ENCODE peak calls at places on chromosome 18, in ten cellular contexts. R is upper lobe of right lung, N is thoracic aorta, J is pancreas, Z is PC-3, M is HCT116, B is tibial artery, C is IMR-90, S is left lung, V is prostate gland. U is an unnamed sample. For H3K36me3 and H3K4me1, the result is how much of the 10 kb centered on the place peaks cover.

GRCh38 chr18:79524181-79525078 is 128.7 kb downstream of the NFATC1 start:
- DNase-seq in S (peak), C (no peak), B (peak), J (peak), Z (no peak), V (no peak), R (peak), M (no peak), N (no peak), U (peak)

GRCh38 chr18:48929951-48930713 is 20.6 kb downstream of the SMAD7 start:
- DNase-seq in V (no peak), M (no peak), B (no peak), S (no peak), R (peak), C (peak), Z (no peak), J (no peak), N (no peak), U (peak)

GRCh38 chr18:48893559-48894265 is 57.1 kb downstream of the SMAD7 start:
- DNase-seq in B (peak), J (no peak), M (no peak), S (no peak), C (no peak), R (peak), N (no peak), V (peak), Z (no peak), U (no peak)

GRCh38 chr18:28175930-28176673 is 828 bp downstream of the CDH2 start:
- DNase-seq in M (no peak), Z (peak), B (no peak), V (no peak), R (no peak), C (peak), J (no peak), S (no peak), N (no peak), U (peak)

GRCh38 chr18:36323421-36323820 is 25.9 kb downstream of the FHOD3 start:
- DNase-seq in R (no peak), C (no peak), B (no peak), M (no peak), J (no peak), N (no peak), Z (no peak), V (no peak), S (no peak), U (no peak)

GRCh38 chr18:58158008-58158407 is 114.0 kb downstream of the NEDD4L start:
- DNase-seq in C (peak), M (no peak), B (no peak), Z (no peak), S (no peak), R (no peak), J (no peak), V (no peak), N (no peak), U (no peak)

GRCh38 chr18:2872095-2872494 is 25.3 kb downstream of the EMILIN2 start:
- DNase-seq in M (no peak), B (no peak), J (no peak), R (no peak), V (no peak), Z (no peak), S (no peak), C (no peak), N (no peak), U (no peak)

GRCh38 chr18:27797484-27797883 is 379.4 kb downstream of the CDH2 start:
- DNase-seq in J (no peak), C (no peak), N (no peak), M (no peak), V (no peak), S (no peak), Z (no peak), B (no peak), R (no peak), U (no peak)

GRCh38 chr18:13500227-13500865 is 226.0 kb downstream of the FAM210A start:
- DNase-seq in V (peak), N (no peak), S (no peak), J (no peak), B (peak), C (peak), Z (no peak), M (no peak), R (no peak), U (no peak)

GRCh38 chr18:50805732-50806131 is 14.1 kb downstream of the MRO start:
- DNase-seq in B (no peak), S (no peak), N (no peak), Z (no peak), M (no peak), V (no peak), C (no peak), R (no peak), J (no peak), U (no peak)

GRCh38 chr18:7803956-7804469 is 236.9 kb downstream of the PTPRM start:
- DNase-seq in V (no peak), B (no peak), Z (no peak), C (no peak), M (no peak), R (no peak), S (no peak), N (no peak), J (no peak), U (no peak)

GRCh38 chr18:2112435-2113045 is 458.8 kb downstream of the METTL4 start:
- DNase-seq in Z (peak), N (no peak), S (no peak), B (no peak), C (no peak), J (no peak), R (no peak), V (no peak), M (no peak), U (no peak)

GRCh38 chr18:56756971-56757370 is 105.8 kb downstream of the WDR7 start:
- DNase-seq in C (no peak), R (no peak), B (no peak), M (no peak), V (no peak), J (no peak), N (no peak), S (peak), Z (no peak), U (peak)

GRCh38 chr18:12313530-12314245 is 5.6 kb downstream of the TUBB6 start:
- DNase-seq in S (no peak), R (no peak), Z (no peak), J (no peak), B (no peak), M (no peak), V (no peak), C (no peak), N (no peak), U (no peak)

GRCh38 chr18:45860492-45860891 is 35.0 kb downstream of the SIGLEC15 start:
- DNase-seq in S (no peak), C (no peak), N (no peak), R (no peak), M (no peak), V (no peak), J (no peak), B (no peak), Z (no peak), U (no peak)

GRCh38 chr18:45852631-45853030 is 27.2 kb downstream of the SIGLEC15 start:
- DNase-seq in N (no peak), J (no peak), S (no peak), M (no peak), C (no peak), V (no peak), R (no peak), Z (no peak), B (no peak), U (no peak)

GRCh38 chr18:45854036-45854586 is 28.6 kb downstream of the SIGLEC15 start:
- DNase-seq in Z (no peak), J (no peak), N (no peak), M (no peak), V (no peak), S (no peak), C (no peak), B (no peak), R (no peak), U (no peak)

GRCh38 chr18:45859334-45859733 is 33.9 kb downstream of the SIGLEC15 start:
- DNase-seq in S (no peak), R (no peak), V (no peak), C (no peak), Z (no peak), B (no peak), J (no peak), N (no peak), M (no peak), U (no peak)

GRCh38 chr18:45856526-45856925 is 31.1 kb downstream of the SIGLEC15 start:
- DNase-seq in R (no peak), B (no peak), J (no peak), Z (no peak), S (no peak), N (no peak), V (no peak), M (no peak), C (peak), U (no peak)
- H3K36me3 ChIP-seq in R (half or more), B (half or more), J (under half), Z (under half), S (half or more), N (under half), V (under half), M (under half), C (half or more), U (under half)

GRCh38 chr18:46405832-46406538 is 251.0 kb downstream of the LOXHD1 start:
- DNase-seq in J (no peak), N (no peak), C (no peak), V (no peak), Z (no peak), S (no peak), R (no peak), B (no peak), M (no peak), U (no peak)

GRCh38 chr18:46411191-46411590 is 245.8 kb downstream of the LOXHD1 start:
- DNase-seq in Z (no peak), J (no peak), C (no peak), B (no peak), N (no peak), V (no peak), S (no peak), M (no peak), R (no peak), U (no peak)

GRCh38 chr18:46406539-46406932 is 250.5 kb downstream of the LOXHD1 start:
- DNase-seq in M (no peak), Z (no peak), S (no peak), R (no peak), N (no peak), B (no peak), C (no peak), V (no peak), J (peak), U (no peak)

GRCh38 chr18:46407471-46408166 is 249.4 kb downstream of the LOXHD1 start:
- DNase-seq in V (no peak), B (no peak), N (peak), J (no peak), M (no peak), R (no peak), Z (no peak), S (no peak), C (peak), U (no peak)

GRCh38 chr18:46408334-46408987 is 248.6 kb downstream of the LOXHD1 start:
- DNase-seq in N (no peak), R (no peak), S (no peak), J (no peak), V (no peak), B (no peak), Z (no peak), C (no peak), M (no peak), U (no peak)
- TF ChIP-seq CTCF in N (no peak), R (no peak), S (no peak), J (no peak), V (no peak), B (no peak), Z (no peak), C (no peak), M (peak), U (no peak)

GRCh38 chr18:32036506-32037210 is 18.0 kb downstream of the RNF125 start:
- DNase-seq in M (no peak), B (no peak), J (no peak), N (no peak), S (no peak), Z (no peak), V (no peak), C (no peak), R (no peak), U (no peak)

GRCh38 chr18:32040936-32041335 is 22.3 kb downstream of the RNF125 start:
- DNase-seq in Z (no peak), M (no peak), B (no peak), J (no peak), S (no peak), C (no peak), V (no peak), R (no peak), N (no peak), U (no peak)

GRCh38 chr18:32037616-32038015 is 19.0 kb downstream of the RNF125 start:
- DNase-seq in N (no peak), M (no peak), B (no peak), Z (no peak), S (no peak), J (no peak), R (no peak), C (no peak), V (no peak), U (peak)

DNA sequence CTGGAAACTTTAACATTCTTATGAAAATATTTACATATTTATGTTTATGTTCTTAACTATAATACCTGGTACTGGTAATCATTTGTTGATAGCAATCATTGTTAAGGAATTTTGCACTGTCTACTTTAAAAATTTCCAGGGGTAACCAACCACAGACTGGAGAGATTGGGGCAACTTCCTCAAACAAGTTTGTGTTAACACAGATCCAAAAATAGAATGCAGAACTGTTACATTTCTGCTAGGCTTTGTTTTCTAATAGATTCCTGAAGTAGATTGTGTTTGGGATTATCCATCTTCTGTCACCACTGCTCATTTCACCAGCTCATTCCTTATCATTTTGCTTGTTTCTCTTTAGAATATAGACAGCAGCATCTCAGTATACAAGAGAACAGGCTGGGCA is 23.7 kb downstream of the RNF125 start:
- DNase-seq in N (no peak), M (no peak), C (no peak), S (no peak), V (no peak), Z (no peak), J (no peak), B (no peak), R (no peak), U (no peak)
- H3K4me1 ChIP-seq in N (under half), M (under half), C (under half), S (under half), V (under half), Z (under half), J (under half), B (under half), R (under half), U (under half)

GRCh38 chr18:9216459-9216858 is 79.9 kb downstream of the ANKRD12 start:
- DNase-seq in N (no peak), B (no peak), R (no peak), M (no peak), S (no peak), V (no peak), J (no peak), Z (no peak), C (no peak), U (no peak)
- H3K36me3 ChIP-seq in N (under half), B (under half), R (half or more), M (under half), S (half or more), V (under half), J (under half), Z (under half), C (under half), U (under half)

GRCh38 chr18:42047721-42048120 is 92.7 kb downstream of the PIK3C3 start:
- DNase-seq in N (no peak), V (no peak), J (no peak), Z (peak), R (no peak), S (no peak), M (no peak), B (no peak), C (peak), U (no peak)

GRCh38 chr18:42048150-42048549 is 93.1 kb downstream of the PIK3C3 start:
- DNase-seq in J (no peak), B (no peak), M (no peak), N (no peak), V (no peak), S (no peak), R (no peak), Z (peak), C (peak), U (no peak)

GRCh38 chr18:42053188-42053781 is 98.3 kb downstream of the PIK3C3 start:
- DNase-seq in N (no peak), M (peak), V (peak), Z (peak), C (peak), B (no peak), S (peak), R (no peak), J (no peak), U (peak)

GRCh38 chr18:42051411-42051810 is 96.4 kb downstream of the PIK3C3 start:
- DNase-seq in Z (no peak), S (no peak), V (no peak), N (no peak), J (no peak), R (no peak), M (no peak), C (no peak), B (no peak), U (no peak)

DNA sequence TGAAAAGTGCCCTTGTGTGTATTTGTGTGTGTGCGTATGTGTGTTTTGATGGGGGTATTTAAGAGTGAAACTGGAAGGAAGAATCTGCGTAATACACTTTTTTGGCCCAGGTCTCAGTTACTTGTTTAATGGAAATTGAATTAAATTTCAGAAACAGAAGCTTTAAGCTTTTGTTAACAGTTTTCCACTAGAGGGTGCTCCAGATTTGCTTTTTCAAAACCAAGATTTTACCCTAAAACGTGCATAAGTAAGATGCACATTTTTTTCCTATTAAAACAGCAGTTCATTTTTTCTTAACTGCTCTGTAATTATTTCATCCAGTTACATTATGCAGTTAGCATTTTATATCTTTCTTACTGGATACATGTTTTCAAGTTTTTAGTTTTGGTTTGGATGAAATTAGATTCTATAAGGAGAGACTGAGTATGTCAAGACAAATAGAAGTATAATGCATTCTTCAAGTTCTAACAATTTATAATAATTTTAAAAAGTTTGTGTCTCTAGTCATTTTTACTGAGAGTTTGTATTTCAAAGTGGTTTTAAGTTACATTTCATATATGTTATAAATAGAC is 97.2 kb downstream of the PIK3C3 start:
- DNase-seq in C (peak), Z (peak), J (no peak), R (no peak), M (no peak), B (no peak), S (no peak), V (no peak), N (no peak), U (no peak)
- TF ChIP-seq CTCF in C (peak), Z (peak), J (no peak), R (peak), M (peak), B (no peak), S (no peak), V (no peak), N (no peak), U (no peak)

DNA sequence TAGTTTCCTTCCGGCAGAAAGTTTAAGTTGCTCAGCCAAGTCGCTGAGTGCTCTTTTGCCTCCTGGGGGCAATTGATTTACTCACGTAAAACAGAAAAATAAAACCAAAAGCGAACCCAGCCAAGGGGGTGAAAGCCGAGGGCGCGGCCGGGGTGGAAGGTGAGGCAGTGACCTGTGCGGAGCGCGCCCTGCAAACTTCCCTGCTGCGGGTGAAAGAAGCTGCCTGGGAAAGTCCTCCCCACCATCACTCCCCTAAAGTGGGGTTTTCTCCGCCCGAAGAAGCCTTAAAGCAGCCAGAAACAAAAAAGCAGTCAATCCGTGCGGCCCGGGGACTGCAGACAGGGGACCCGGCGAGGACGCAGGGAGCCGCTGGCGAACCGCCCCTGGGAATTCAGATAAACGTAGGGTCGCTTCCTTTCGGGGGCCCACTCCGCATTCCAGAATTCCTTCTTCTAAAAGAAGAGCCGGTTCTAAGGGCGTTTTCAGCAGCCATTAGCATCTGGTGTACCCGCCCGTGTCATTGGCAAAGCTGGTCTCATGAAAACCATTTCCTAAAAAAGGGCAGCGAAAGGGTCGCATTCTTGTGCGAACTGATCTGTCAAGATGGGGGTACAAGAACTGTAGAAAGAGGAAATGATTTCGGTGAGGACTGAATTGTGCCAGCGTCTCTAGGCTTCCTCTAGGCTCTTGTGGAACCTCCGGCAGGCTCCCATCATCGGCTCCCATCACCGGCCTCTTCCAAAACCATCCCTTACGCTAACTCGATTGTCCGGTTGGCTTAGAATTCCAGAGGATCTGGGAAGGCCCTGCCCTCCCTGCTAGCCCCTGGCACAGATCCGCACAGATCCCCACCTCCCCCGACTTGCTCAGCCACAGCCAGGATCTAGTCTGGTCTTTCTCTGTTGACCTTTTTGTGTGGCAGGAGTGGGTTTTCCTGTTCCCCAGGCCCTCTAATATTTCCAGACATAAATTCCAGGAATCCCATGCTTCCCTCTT is 1.1 kb downstream of the RAB31 start:
- DNase-seq in Z (no peak), S (no peak), N (no peak), B (peak), V (no peak), R (peak), C (no peak), M (no peak), J (no peak), U (peak)
- H3K4me1 ChIP-seq in Z (under half), S (half or more), N (under half), B (under half), V (under half), R (under half), C (under half), M (under half), J (under half), U (under half)

GRCh38 chr18:62763101-62763521 is 47.8 kb downstream of the PHLPP1 start:
- DNase-seq in B (no peak), S (no peak), Z (peak), M (no peak), C (no peak), N (no peak), V (no peak), J (no peak), R (no peak), U (no peak)

GRCh38 chr18:62757399-62758010 is 42.2 kb downstream of the PHLPP1 start:
- DNase-seq in R (no peak), C (no peak), V (no peak), B (no peak), Z (peak), S (no peak), N (no peak), M (no peak), J (no peak), U (no peak)

GRCh38 chr18:62758591-62758990 is 43.2 kb downstream of the PHLPP1 start:
- DNase-seq in N (no peak), V (no peak), S (no peak), M (no peak), C (no peak), J (no peak), R (no peak), Z (no peak), B (no peak), U (no peak)

GRCh38 chr18:62760403-62760734 is 45.0 kb downstream of the PHLPP1 start:
- DNase-seq in C (no peak), R (no peak), M (no peak), V (no peak), Z (no peak), S (no peak), J (no peak), N (no peak), B (no peak), U (no peak)

DNA sequence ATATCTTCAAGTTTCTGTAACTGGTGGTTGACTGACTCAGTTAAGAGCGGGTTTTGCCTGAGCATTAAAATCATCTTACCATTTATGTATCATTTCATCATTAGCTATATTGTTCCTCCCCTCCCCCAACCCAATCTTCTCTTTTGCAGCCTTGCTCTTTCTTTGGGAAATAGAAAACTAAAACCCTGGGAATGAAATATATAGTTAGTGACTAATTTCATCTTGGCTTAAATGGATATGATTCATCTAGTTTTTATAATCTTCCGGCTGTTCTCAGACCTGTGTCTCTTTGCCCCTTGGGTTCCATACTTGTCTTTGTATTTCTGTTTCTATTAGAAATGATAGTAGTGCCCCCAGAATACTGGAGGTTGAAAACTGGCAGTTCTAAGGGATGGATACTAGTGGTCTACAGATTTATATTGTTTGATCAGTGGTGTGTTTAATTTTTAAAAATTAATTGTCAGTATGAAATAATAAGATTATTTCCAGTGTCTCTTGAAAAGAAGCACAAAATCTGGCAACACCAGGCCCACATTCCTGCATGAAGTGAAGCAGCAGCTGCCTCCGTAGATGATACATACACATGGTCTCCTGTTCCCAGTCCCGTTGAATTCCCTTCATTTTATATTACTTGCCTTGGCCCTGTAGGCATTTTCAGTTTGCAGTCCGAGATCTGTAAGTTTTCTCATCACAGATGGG is 44.5 kb downstream of the PHLPP1 start:
- DNase-seq in Z (peak), J (no peak), V (no peak), N (no peak), R (no peak), S (no peak), B (no peak), C (peak), M (no peak), U (no peak)
- H3K36me3 ChIP-seq in Z (under half), J (under half), V (under half), N (under half), R (under half), S (under half), B (under half), C (under half), M (under half), U (under half)

U was measured in testis.